ENCODE peak calls at places on chromosomes 3 and 15, in ten cellular contexts. W is A549, G is K562, A is HepG2, P is ovary, K is H1, S is esophagus muscularis mucosa, H is suprapubic skin, L is stomach, F is sigmoid colon. R is an unnamed sample.
A peak's percentile ranks its signal among the peaks of the same experiment; 100 is the strongest.

GRCh38 chr3:146156801-146157310 is 4.1 kb downstream of the PLOD2 start:
- DNase-seq in H (no peak), A (no peak), K (no peak), L (peak; percentile 59), W (no peak), F (no peak), P (no peak), G (no peak), S (no peak), R (no peak)

GRCh38 chr3:58071480-58071971 is 63.3 kb downstream of the FLNB start:
- DNase-seq in G (no peak), K (no peak), S (no peak), W (peak; percentile 35), L (no peak), F (no peak), H (peak; percentile 16), A (peak; percentile 89), P (no peak), R (no peak)

GRCh38 chr3:197837282-197837681 is 46.2 kb downstream of the LRCH3 start:
- DNase-seq in G (no peak), A (no peak), F (no peak), P (no peak), K (no peak), W (no peak), S (no peak), H (no peak), L (no peak), R (no peak)

GRCh38 chr15:85974348-85974705 is 105.3 kb upstream of the AGBL1 start:
- DNase-seq in G (no peak), L (no peak), P (no peak), S (no peak), K (no peak), F (no peak), A (no peak), H (no peak), W (no peak), R (no peak)

GRCh38 chr3:100027321-100027720 is 87.0 kb downstream of the FILIP1L start:
- DNase-seq in F (no peak), A (no peak), H (no peak), W (no peak), G (no peak), L (no peak), K (no peak), P (no peak), S (no peak), R (no peak)

GRCh38 chr3:185215873-185216586 is 37.8 kb downstream of the EHHADH start:
- DNase-seq in P (no peak), K (no peak), W (no peak), L (no peak), F (no peak), S (no peak), H (no peak), G (peak; percentile 32), A (peak; percentile 14), R (no peak)

GRCh38 chr3:12490547-12490946 is 6.3 kb downstream of the TSEN2 start:
- DNase-seq in K (no peak), A (no peak), W (no peak), F (no peak), L (no peak), S (no peak), G (no peak), H (no peak), P (no peak), R (no peak)

GRCh38 chr3:141476033-141476432 is 10.8 kb upstream of the RASA2 start:
- DNase-seq in G (no peak), K (no peak), F (no peak), H (no peak), P (no peak), A (no peak), S (no peak), L (no peak), W (no peak), R (no peak)

GRCh38 chr15:73335026-73335425 is 33.7 kb downstream of the HCN4 start:
- DNase-seq in H (no peak), K (no peak), F (peak; percentile 15), A (no peak), G (no peak), L (no peak), S (no peak), P (no peak), W (no peak), R (no peak)

GRCh38 chr3:179766416-179767133 is 113.7 kb downstream of the USP13 start:
- DNase-seq in G (no peak), A (no peak), H (no peak), F (no peak), L (no peak), P (no peak), S (no peak), K (no peak), W (no peak), R (no peak)

GRCh38 chr3:81592101-81592500 is 169.3 kb downstream of the GBE1 start:
- DNase-seq in P (no peak), H (no peak), W (no peak), K (no peak), S (no peak), L (no peak), G (no peak), A (no peak), F (no peak), R (no peak)

GRCh38 chr3:129627350-129628168 is 21.1 kb upstream of the PLXND1 start:
- DNase-seq in K (peak; percentile 80), P (peak; percentile 72), S (no peak), F (peak; percentile 87), L (peak; percentile 65), A (peak; percentile 77), W (peak; percentile 78), H (peak; percentile 89), G (no peak), R (peak; percentile 42)

GRCh38 chr3:77139665-77140064 is 99.8 kb downstream of the ROBO2 start:
- DNase-seq in K (no peak), F (no peak), S (no peak), A (no peak), P (no peak), G (no peak), L (no peak), H (no peak), W (no peak), R (no peak)

DNA sequence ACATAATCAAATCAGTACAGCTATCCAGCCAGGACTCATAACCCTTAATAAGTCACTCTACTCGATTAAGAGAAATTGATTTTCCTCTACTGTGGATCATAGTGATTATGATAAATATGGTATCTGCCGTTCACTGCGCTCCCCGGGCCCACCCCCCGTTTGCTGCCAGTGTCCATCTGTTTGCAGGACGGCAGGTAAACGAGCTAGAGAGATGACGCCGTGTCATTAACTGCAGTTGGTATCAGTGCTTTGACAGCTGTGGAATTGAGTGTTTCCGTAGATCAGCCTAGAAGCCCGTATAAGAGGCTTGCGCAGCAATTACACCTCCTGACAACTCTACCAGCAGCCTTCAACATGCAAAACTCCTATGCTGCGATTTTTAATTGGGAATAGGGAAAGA is 94.9 kb downstream of the ROBO2 start:
- DNase-seq in A (no peak), S (no peak), F (no peak), K (no peak), L (no peak), P (no peak), H (no peak), W (no peak), G (no peak), R (no peak)
- H3K4me3 ChIP-seq in A (no peak overlapping the region), S (no peak overlapping the region), F (no peak overlapping the region), K (no peak overlapping the region), L (no peak overlapping the region), P (no peak overlapping the region), H (no peak overlapping the region), W (no peak overlapping the region), G (no peak overlapping the region), R (no peak overlapping the region)

GRCh38 chr3:49021813-49022720 is at the start of gene NDUFAF3:
- DNase-seq in H (peak; percentile 96), L (peak; percentile 95), W (peak; percentile 63), P (peak; percentile 93), G (peak; percentile 91), K (peak; percentile 98), A (peak; percentile 85), F (peak; percentile 96), S (peak; percentile 95), R (peak; percentile 86)
- TF ChIP-seq POLR2A in H (peak; percentile 83), L (peak; percentile 61), W (peak; percentile 93), P (peak; percentile 95), G (no peak), K (no peak), A (no peak), F (peak; percentile 76), S (peak; percentile 74), R (peak; percentile 84)

GRCh38 chr15:66617137-66618090 is 51.6 kb upstream of the LCTL start:
- DNase-seq in L (peak; percentile 91), W (no peak), K (no peak), G (no peak), A (peak; percentile 36), H (peak; percentile 81), F (peak; percentile 89), P (peak; percentile 71), S (no peak), R (no peak)
- TF ChIP-seq EP300 in L (no peak), W (no peak), K (no peak), G (no peak), A (no peak), H (no peak), F (no peak), P (no peak), S (no peak), R (peak; percentile 24)

GRCh38 chr3:15649341-15649740 is 47.8 kb downstream of the BTD start:
- DNase-seq in K (no peak), F (no peak), L (no peak), P (no peak), A (no peak), W (no peak), H (no peak), G (no peak), S (no peak), R (no peak)

GRCh38 chr3:15647629-15648167 is 46.2 kb downstream of the BTD start:
- DNase-seq in H (no peak), L (no peak), A (no peak), W (no peak), G (no peak), P (no peak), S (no peak), F (no peak), K (no peak), R (no peak)

GRCh38 chr3:15645740-15646490 is 44.4 kb downstream of the BTD start:
- DNase-seq in L (no peak), F (peak; percentile 83), A (no peak), H (peak; percentile 82), G (no peak), S (peak; percentile 57), K (no peak), W (peak; percentile 70), P (no peak), R (no peak)

GRCh38 chr3:15645246-15645645 is 43.7 kb downstream of the BTD start:
- DNase-seq in H (no peak), P (no peak), A (no peak), S (peak; percentile 85), G (no peak), W (no peak), F (no peak), K (no peak), L (no peak), R (no peak)

DNA sequence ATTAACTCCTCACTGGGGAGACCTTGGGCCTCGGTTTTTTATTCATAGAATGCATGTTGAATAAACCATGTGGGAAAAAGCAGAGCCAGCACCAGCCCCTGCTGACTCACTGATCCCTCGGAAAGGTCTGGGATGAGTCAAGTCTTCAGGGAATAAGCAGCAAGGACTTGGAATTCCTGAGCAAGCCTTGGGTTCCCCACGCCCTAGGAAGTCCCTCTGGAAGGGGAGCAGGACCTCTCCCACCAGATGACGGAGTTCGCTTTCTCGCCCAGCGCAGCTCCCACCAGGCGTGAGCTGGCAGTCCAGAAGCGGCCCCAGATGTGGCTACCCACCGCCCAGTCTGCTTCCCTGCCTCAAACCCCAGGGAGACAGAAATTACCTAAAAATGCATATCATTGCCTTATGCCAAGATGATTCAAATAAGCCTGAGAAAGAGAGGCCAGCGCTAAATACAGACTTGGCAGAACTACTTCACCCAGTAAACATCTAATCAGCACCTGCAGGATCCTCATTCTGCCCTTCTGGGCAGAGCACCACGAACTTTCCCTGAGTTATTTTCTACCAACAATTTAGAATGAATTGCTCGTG is 45.5 kb downstream of the BTD start:
- DNase-seq in L (no peak), W (peak; percentile 88), P (peak; percentile 56), S (no peak), A (no peak), H (peak; percentile 85), F (peak; percentile 79), G (no peak), K (no peak), R (peak; percentile 18)
- H3K4me3 ChIP-seq in L (no peak overlapping the region), W (no peak overlapping the region), P (no peak overlapping the region), S (no peak overlapping the region), A (no peak overlapping the region), H (no peak overlapping the region), F (no peak overlapping the region), G (no peak overlapping the region), K (no peak overlapping the region), R (no peak overlapping the region)